ENCODE peak calls at places on chromosomes 13 and 19, in seven cellular contexts. T is HepG2, S is HEK293T, X is K562, V is HCT116, A is GM12878, C is H1. N is an unnamed sample.

GRCh38 chr19:30318936-30319335 is 53.2 kb upstream of the ZNF536 start:
- DNase-seq in C (no peak), T (no peak), V (no peak), A (no peak), S (no peak), X (no peak), N (no peak)

GRCh38 chr19:41925208-41926003 is 2.8 kb downstream of the ERFL start:
- DNase-seq in T (no peak), C (no peak), V (no peak), X (no peak), S (no peak), A (no peak), N (no peak)

GRCh38 chr13:23160241-23161175 is 20.3 kb upstream of the SGCG start:
- DNase-seq in T (no peak), C (no peak), X (no peak), S (peak), A (no peak), V (no peak), N (peak)

GRCh38 chr19:648305-648704 is 8.6 kb downstream of the FGF22 start:
- DNase-seq in X (no peak), S (no peak), V (no peak), T (no peak), C (no peak), A (no peak), N (no peak)

GRCh38 chr13:26200811-26201210 is 21.3 kb downstream of the RNF6 start:
- DNase-seq in A (no peak), V (no peak), T (no peak), S (no peak), X (no peak), C (no peak), N (no peak)

GRCh38 chr19:38862321-38863059 is 12.7 kb upstream of the HNRNPL start:
- DNase-seq in C (no peak), V (no peak), X (no peak), A (no peak), S (no peak), T (no peak), N (no peak)

GRCh38 chr19:29819986-29820385 is 8.2 kb downstream of the CCNE1 start:
- DNase-seq in T (no peak), S (no peak), X (no peak), A (no peak), V (no peak), C (no peak), N (no peak)

GRCh38 chr13:44159633-44160279 is 213.9 kb upstream of the SERP2 start:
- DNase-seq in S (no peak), A (no peak), X (no peak), V (no peak), T (no peak), C (no peak), N (no peak)

GRCh38 chr19:2711175-2711936 is 8.9 kb upstream of the GNG7 start:
- DNase-seq in A (no peak), X (peak), V (no peak), S (no peak), T (no peak), C (no peak), N (no peak)

GRCh38 chr19:29520390-29520789 is 5.4 kb upstream of the VSTM2B start:
- DNase-seq in T (no peak), C (no peak), X (no peak), A (no peak), V (no peak), S (no peak), N (no peak)

GRCh38 chr19:13155472-13156284 is 5.5 kb downstream of the IER2 start:
- DNase-seq in C (no peak), A (no peak), V (no peak), X (peak), S (no peak), T (peak), N (peak)

GRCh38 chr19:41690801-41691065 is 2.7 kb upstream of the CEACAM7 start:
- DNase-seq in T (no peak), C (no peak), A (no peak), S (no peak), X (no peak), V (no peak), N (no peak)

GRCh38 chr13:105346141-105346766 is 1189.2 kb downstream of the EFNB2 start:
- DNase-seq in X (no peak), V (peak), S (no peak), C (no peak), A (no peak), T (peak), N (no peak)

GRCh38 chr13:84821261-84821660 is 939.0 kb upstream of the SLITRK1 start:
- DNase-seq in C (no peak), T (no peak), V (no peak), S (peak), A (no peak), X (no peak), N (no peak)

GRCh38 chr19:33749016-33749415 is 47.7 kb upstream of the KCTD15 start:
- DNase-seq in V (no peak), A (no peak), S (no peak), T (no peak), X (no peak), C (no peak), N (no peak)

GRCh38 chr13:40406405-40407138 is 259.9 kb downstream of the FOXO1 start:
- DNase-seq in S (no peak), T (peak), A (no peak), V (peak), X (no peak), C (no peak), N (no peak)

GRCh38 chr13:112625698-112626097 is 37.7 kb upstream of the TUBGCP3 start:
- DNase-seq in T (no peak), A (no peak), V (no peak), C (no peak), X (no peak), S (no peak), N (no peak)

GRCh38 chr13:77810430-77810829 is 108.2 kb downstream of the EDNRB start:
- DNase-seq in V (peak), T (no peak), S (peak), X (no peak), A (no peak), C (no peak), N (no peak)

GRCh38 chr13:71378992-71379905 is 487.8 kb downstream of the DACH1 start:
- DNase-seq in T (no peak), A (no peak), S (no peak), X (no peak), C (no peak), V (no peak), N (no peak)

GRCh38 chr13:30318026-30318425 is 10.7 kb upstream of the KATNAL1 start:
- DNase-seq in C (no peak), X (no peak), S (no peak), T (no peak), A (no peak), V (no peak), N (no peak)

GRCh38 chr19:5339950-5340636 is 519 bp downstream of the PTPRS start:
- DNase-seq in T (no peak), A (no peak), X (peak), S (peak), C (no peak), V (no peak), N (peak)

GRCh38 chr13:77872995-77873394 is 45.6 kb downstream of the EDNRB start:
- DNase-seq in C (no peak), A (no peak), V (no peak), S (no peak), T (no peak), X (no peak), N (no peak)

GRCh38 chr13:109180905-109181425 is 551.6 kb downstream of the MYO16 start:
- DNase-seq in A (no peak), X (no peak), T (peak), S (no peak), V (peak), C (no peak), N (no peak)

GRCh38 chr19:19464339-19465098 is 50.8 kb downstream of the TSSK6 start:
- DNase-seq in V (no peak), T (no peak), A (no peak), X (no peak), C (no peak), S (no peak), N (peak)

DNA sequence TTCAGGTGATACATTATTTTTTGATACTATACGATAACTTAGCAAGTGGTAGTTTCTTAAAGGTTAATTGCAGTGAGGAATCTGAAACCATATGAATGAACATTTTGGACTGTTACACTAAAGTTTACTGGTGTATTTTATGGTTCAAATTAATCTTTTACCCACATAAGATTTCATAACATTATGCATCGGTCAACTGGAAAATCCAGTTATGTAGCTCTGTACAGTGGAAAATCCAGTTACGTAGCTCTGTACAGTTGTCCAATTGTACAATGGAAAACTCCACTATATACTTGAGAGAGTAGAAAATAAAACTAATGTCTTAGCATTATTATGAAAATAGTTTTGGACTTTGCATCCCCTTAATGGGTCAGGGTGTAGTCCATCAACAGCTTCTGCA is 2.0 kb upstream of the UBAC2 start:
- DNase-seq in A (no peak), V (no peak), T (no peak), X (no peak), S (no peak), C (no peak), N (no peak)
- TF ChIP-seq SP1 in A (no peak), V (no peak), T (no peak), X (no peak), S (no peak), C (no peak), N (no peak)

DNA sequence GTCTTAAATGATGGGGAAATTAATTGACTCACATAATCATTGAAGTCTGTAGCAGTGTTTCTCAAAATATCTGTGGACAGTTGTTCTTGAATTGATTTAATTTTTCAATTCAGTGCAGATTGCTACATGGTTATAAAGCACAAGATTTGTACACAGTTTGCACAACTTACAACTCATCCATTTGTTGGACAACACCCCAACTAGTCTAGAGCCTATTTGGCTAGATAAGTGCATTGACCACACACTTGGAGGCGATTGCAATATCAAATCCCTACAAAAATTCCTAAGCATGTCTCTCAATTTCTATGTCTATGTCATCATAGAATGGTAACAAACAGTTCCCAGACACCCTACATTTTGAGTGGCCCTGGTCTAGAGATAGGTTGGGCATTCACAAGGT is 48.0 kb upstream of the IPO5 start:
- DNase-seq in S (no peak), V (no peak), A (no peak), C (no peak), T (no peak), X (no peak), N (no peak)
- TF ChIP-seq SP1 in S (no peak), V (no peak), A (no peak), C (no peak), T (no peak), X (no peak), N (no peak)

GRCh38 chr13:28585557-28585956 is 73.4 kb upstream of the POMP start:
- DNase-seq in T (no peak), X (no peak), S (no peak), C (no peak), V (no peak), A (no peak), N (no peak)
- TF ChIP-seq SP1 in T (no peak), X (no peak), S (no peak), C (no peak), V (no peak), A (no peak), N (no peak)

GRCh38 chr13:36807616-36808015 is 11.4 kb upstream of the RFXAP start:
- DNase-seq in X (no peak), T (no peak), A (no peak), S (no peak), C (no peak), V (no peak), N (no peak)

GRCh38 chr13:36801035-36801434 is 18.0 kb upstream of the RFXAP start:
- DNase-seq in S (no peak), V (no peak), A (no peak), T (no peak), C (no peak), X (no peak), N (no peak)

GRCh38 chr13:36804588-36804987 is 14.4 kb upstream of the RFXAP start:
- DNase-seq in X (no peak), C (no peak), V (no peak), S (no peak), A (no peak), T (no peak), N (no peak)

GRCh38 chr13:36806102-36806501 is 12.9 kb upstream of the RFXAP start:
- DNase-seq in T (no peak), C (no peak), X (no peak), S (no peak), V (no peak), A (no peak), N (no peak)
- TF ChIP-seq SP1 in T (no peak), C (no peak), X (no peak), S (no peak), V (no peak), A (no peak), N (no peak)

GRCh38 chr19:50779504-50780457 is 9.5 kb downstream of the GPR32 start:
- DNase-seq in X (no peak), V (no peak), T (no peak), S (no peak), C (no peak), A (no peak), N (no peak)
- TF ChIP-seq SP1 in X (no peak), V (no peak), T (no peak), S (no peak), C (no peak), A (no peak), N (no peak)

GRCh38 chr13:80055804-80056203 is 285.1 kb downstream of the SPRY2 start:
- DNase-seq in A (no peak), X (no peak), V (no peak), S (no peak), C (no peak), T (no peak), N (no peak)
- TF ChIP-seq SP1 in A (no peak), X (no peak), V (no peak), S (no peak), C (no peak), T (no peak), N (no peak)

DNA sequence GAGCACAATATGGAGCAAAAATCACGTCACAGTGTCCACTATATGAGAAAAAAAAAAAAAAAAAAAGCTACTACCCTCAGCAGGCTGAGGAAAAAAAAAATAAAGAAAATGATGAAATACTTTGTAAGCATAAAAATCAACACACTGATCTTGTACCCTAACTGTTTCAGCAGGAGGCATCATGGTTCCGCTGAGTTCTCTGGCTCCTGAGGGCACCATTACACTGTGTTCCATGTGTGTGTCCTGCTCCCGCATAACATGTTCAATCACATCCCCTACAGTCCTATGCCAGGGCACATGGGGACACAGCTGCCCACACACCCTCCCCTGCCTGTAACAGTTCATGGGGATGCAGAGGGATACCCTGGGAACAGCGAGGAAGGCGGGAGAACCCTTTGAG is 33.5 kb downstream of the DOCK9 start:
- DNase-seq in X (no peak), S (no peak), T (no peak), C (no peak), V (no peak), A (no peak), N (no peak)
- TF ChIP-seq SP1 in X (no peak), S (no peak), T (no peak), C (no peak), V (no peak), A (no peak), N (no peak)

N was measured in WTC11.